ENCODE peak calls at places on chromosomes 11 and 22, in eight cellular contexts. E, G, V, W, C, B, D and K are unnamed samples. For H3K4me1, the result is how much of the 10 kb centered on the place peaks cover.

GRCh38 chr11:105611837-105612480 is 2.1 kb downstream of the GRIA4 start:
- DNase-seq in V (no peak), W (no peak), B (peak), D (no peak), E (no peak), C (no peak), G (no peak), K (no peak)

GRCh38 chr11:73087730-73088129 is 54.4 kb downstream of the FCHSD2 start:
- DNase-seq in C (no peak), W (no peak), B (no peak), G (no peak), V (no peak), E (peak), D (no peak), K (no peak)

GRCh38 chr11:833114-833791 is 501 bp downstream of the CD151 start:
- DNase-seq in E (no peak), C (no peak), W (peak), B (peak), V (peak), D (peak), G (no peak), K (peak)

GRCh38 chr11:10044618-10045017 is 249.4 kb downstream of the SBF2 start:
- DNase-seq in W (no peak), V (no peak), B (peak), C (no peak), G (no peak), D (no peak), E (no peak), K (no peak)

GRCh38 chr11:78802058-78802633 is 227.5 kb upstream of the NARS2 start:
- DNase-seq in W (no peak), D (no peak), V (no peak), G (no peak), B (peak), C (no peak), E (no peak), K (no peak)

GRCh38 chr11:69416123-69416475 is 65.4 kb upstream of the LINC01488 start:
- DNase-seq in V (no peak), G (no peak), D (peak), E (no peak), W (no peak), B (no peak), C (no peak), K (no peak)

GRCh38 chr11:43736502-43737193 is 56.1 kb downstream of the HSD17B12 start:
- DNase-seq in C (no peak), W (no peak), D (no peak), G (no peak), B (no peak), E (peak), V (no peak), K (no peak)

GRCh38 chr22:46576556-46577351 is 39.3 kb upstream of the CELSR1 start:
- DNase-seq in G (no peak), E (peak), V (no peak), W (peak), D (peak), B (peak), C (no peak), K (peak)

GRCh38 chr11:68077617-68078592 is 39.1 kb downstream of the TCIRG1 start:
- DNase-seq in C (no peak), G (no peak), W (no peak), B (no peak), D (no peak), V (no peak), E (peak), K (no peak)

GRCh38 chr11:122271747-122272146 is 155.7 kb upstream of the BLID start:
- DNase-seq in D (no peak), V (no peak), B (no peak), E (no peak), G (no peak), C (no peak), W (no peak), K (peak)

GRCh38 chr11:121236115-121237001 is 56.2 kb upstream of the SC5D start:
- DNase-seq in G (no peak), D (no peak), B (peak), C (no peak), E (no peak), W (no peak), V (no peak), K (no peak)

GRCh38 chr11:65160643-65161042 is 9.4 kb upstream of the SPDYC start:
- DNase-seq in W (no peak), G (no peak), E (no peak), V (no peak), C (no peak), B (no peak), D (no peak), K (no peak)

GRCh38 chr11:22177186-22177585 is 15.7 kb upstream of the ANO5 start:
- DNase-seq in G (no peak), E (no peak), V (no peak), C (no peak), D (no peak), B (no peak), W (no peak), K (no peak)

GRCh38 chr11:103035656-103036434 is 56.1 kb downstream of the DCUN1D5 start:
- DNase-seq in W (no peak), E (peak), G (no peak), D (no peak), C (peak), B (peak), V (peak), K (no peak)

GRCh38 chr11:46710821-46711269 is 8.2 kb upstream of the F2 start:
- DNase-seq in B (no peak), E (peak), G (peak), V (peak), D (peak), C (peak), W (peak), K (no peak)

GRCh38 chr11:33257160-33257896 is at the start of gene HIPK3:
- DNase-seq in C (peak), D (peak), B (peak), G (peak), E (peak), V (peak), W (peak), K (peak)

GRCh38 chr22:20624161-20624616 is 116.8 kb downstream of the MED15 start:
- DNase-seq in V (no peak), B (no peak), W (no peak), C (no peak), E (peak), D (no peak), G (no peak), K (no peak)

GRCh38 chr22:44814266-44815098 is 62.1 kb downstream of the ARHGAP8 start:
- DNase-seq in W (peak), G (no peak), E (no peak), B (no peak), D (no peak), C (no peak), V (no peak), K (no peak)

GRCh38 chr11:60786811-60787567 is 1.9 kb downstream of the MS4A10 start:
- DNase-seq in W (peak), D (peak), V (peak), G (no peak), E (peak), B (no peak), C (peak), K (peak)

GRCh38 chr11:326842-327580 is 6.4 kb upstream of the IFITM3 start:
- DNase-seq in C (peak), G (peak), E (peak), V (peak), B (no peak), D (peak), W (peak), K (peak)

GRCh38 chr22:40420341-40421081 is 50.1 kb downstream of the SGSM3 start:
- DNase-seq in C (no peak), D (no peak), E (no peak), W (peak), B (no peak), V (no peak), G (no peak), K (no peak)

GRCh38 chr11:96551136-96551535 is 161.3 kb downstream of the JRKL start:
- DNase-seq in G (no peak), C (no peak), B (no peak), D (no peak), E (no peak), V (no peak), W (no peak), K (no peak)

GRCh38 chr22:28734393-28734792 is 7.2 kb downstream of the CHEK2 start:
- DNase-seq in B (no peak), C (no peak), W (no peak), G (no peak), D (no peak), V (no peak), E (no peak), K (no peak)

GRCh38 chr11:103806130-103806900 is 230.1 kb upstream of the DDI1 start:
- DNase-seq in G (no peak), E (peak), B (no peak), V (no peak), W (no peak), C (peak), D (no peak), K (peak)

GRCh38 chr11:113862430-113862829 is 12.9 kb downstream of the USP28 start:
- DNase-seq in V (no peak), D (no peak), W (no peak), B (peak), C (no peak), G (no peak), E (peak), K (no peak)

GRCh38 chr11:45383229-45383628 is 97.1 kb upstream of the SYT13 start:
- DNase-seq in W (no peak), V (no peak), C (no peak), D (no peak), B (no peak), G (no peak), E (no peak), K (no peak)

GRCh38 chr11:127624455-127624854 is 623.9 kb upstream of the KIRREL3 start:
- DNase-seq in E (peak), C (peak), G (no peak), V (no peak), B (no peak), D (no peak), W (peak), K (no peak)

GRCh38 chr11:62678433-62678769 is 472 bp downstream of the UBXN1 start:
- DNase-seq in W (no peak), B (peak), G (peak), E (no peak), V (no peak), D (no peak), C (no peak), K (no peak)

GRCh38 chr11:29448246-29448877 is 568.5 kb downstream of the KCNA4 start:
- DNase-seq in G (no peak), V (no peak), B (peak), D (no peak), W (no peak), C (no peak), E (peak), K (no peak)

GRCh38 chr11:62917906-62918502 is 3.2 kb downstream of the CHRM1 start:
- DNase-seq in E (no peak), W (no peak), B (no peak), G (no peak), V (no peak), D (no peak), C (no peak), K (no peak)

DNA sequence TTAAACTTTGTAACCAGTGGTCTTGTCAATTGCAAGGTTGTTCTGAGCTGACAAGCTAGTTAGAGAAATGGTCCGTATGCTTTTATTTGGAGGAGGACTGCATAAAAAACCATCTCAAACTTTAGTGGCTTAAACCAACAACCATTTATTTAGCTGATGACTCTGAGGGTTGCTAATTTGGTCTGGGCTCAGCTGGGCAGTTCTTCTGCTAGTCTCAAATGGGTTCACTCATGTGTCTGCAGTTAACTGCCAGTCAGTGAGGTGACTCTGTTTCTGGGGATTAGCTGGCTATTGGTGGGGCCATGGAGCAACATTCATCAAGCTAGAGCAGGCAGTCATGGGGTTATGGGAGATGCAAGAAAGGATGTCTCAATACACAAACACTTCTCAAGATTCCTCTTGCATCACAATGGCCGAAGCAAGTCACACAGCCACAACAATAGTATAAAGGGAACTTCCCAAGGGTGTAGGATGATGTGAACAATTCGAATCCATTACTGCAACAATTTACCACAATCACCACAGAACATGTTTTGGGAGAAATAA is 521.9 kb downstream of the INSC start:
- DNase-seq in B (no peak), G (no peak), W (no peak), V (no peak), C (no peak), D (no peak), E (no peak), K (no peak)
- TF ChIP-seq CTCF in B (no peak), G (no peak), W (no peak), V (no peak), C (no peak), D (no peak), E (no peak), K (no peak)

GRCh38 chr11:2383823-2384722 is 7.0 kb downstream of the CD81 start:
- DNase-seq in C (no peak), W (no peak), B (no peak), D (peak), E (no peak), G (no peak), V (peak), K (no peak)

GRCh38 chr11:2384723-2385041 is 7.6 kb downstream of the CD81 start:
- DNase-seq in C (no peak), V (no peak), W (no peak), E (no peak), D (no peak), B (no peak), G (no peak), K (no peak)

GRCh38 chr11:2386591-2386990 is 9.5 kb downstream of the CD81 start:
- DNase-seq in B (no peak), D (no peak), V (no peak), W (no peak), G (no peak), E (no peak), C (no peak), K (no peak)

GRCh38 chr11:2387266-2387982 is 10.3 kb downstream of the CD81 start:
- DNase-seq in G (no peak), C (no peak), E (peak), B (peak), V (no peak), W (no peak), D (no peak), K (peak)

DNA sequence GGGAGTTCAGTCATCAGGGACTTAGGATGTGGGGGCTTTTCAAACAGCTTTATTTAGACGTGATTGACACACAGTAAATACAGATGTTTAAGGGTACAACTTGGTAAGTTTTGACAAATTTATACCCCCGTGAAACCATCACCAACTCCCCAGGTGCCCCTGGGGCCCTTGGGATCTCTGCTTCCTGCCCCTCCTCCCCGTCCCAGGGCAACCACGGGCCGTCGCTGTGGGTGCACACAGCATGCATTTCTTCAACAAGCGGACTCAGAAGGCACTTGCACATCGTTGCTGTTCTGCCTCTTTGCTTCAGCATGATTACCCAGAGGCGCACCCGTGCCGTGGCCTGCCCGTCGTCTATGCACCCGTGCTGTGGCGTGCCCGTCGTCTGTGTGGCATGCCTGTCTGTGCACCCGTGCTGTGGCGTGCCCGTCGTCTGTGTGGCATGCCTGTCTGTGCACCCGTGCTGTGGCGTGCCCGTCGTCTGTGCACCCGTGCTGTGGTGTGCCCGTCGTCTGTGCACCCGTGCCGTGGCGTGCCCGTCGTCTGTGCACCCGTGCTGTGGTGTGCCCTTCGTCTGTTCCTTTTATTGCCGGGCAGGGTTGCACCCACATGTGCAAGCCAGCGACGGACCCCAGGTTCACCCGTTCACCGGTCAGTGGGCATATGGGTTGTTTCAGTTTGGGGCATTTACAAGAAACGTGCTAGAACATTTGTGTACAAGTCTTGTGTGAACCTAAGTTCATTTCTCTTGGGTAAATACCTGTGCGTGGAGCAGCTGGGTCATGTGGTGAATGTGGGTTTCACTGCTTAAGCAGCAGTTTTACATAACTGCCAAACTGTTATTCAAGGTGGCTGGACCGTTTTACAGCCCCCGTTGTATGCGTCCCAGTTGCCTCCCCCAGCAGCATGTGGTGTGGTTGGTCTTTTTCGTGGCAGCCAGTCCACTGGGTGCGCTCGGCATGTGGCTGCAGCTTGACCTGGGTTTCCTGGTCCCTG is 8.3 kb downstream of the CD81 start:
- DNase-seq in G (no peak), W (no peak), C (no peak), E (no peak), B (no peak), V (no peak), D (peak), K (no peak)
- H3K4me1 ChIP-seq in G (half or more), W (half or more), C (half or more), E (half or more), B (under half), V (under half), D (half or more), K (under half)

DNA sequence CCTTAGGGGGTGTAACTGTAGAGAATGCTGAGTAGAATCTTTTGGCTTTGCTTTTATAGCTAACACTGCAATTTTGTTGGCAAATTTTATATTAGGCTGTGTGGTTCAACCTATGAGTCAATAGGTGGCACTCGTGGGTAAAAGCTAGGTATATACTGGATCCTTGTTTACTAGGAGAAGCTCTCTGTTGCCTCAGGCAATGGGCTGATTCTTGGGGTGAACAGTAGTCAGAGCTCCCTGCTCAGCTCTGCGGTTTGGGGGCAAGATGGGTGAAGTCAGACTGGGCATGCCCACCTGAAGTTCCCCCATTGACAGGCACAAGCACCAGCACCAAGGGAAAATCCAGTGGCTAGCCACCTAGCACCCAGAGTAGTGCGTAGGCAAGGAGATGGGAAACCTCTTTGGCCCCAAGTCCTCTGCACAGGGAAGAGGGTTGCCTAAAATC is 238.7 kb downstream of the FAM181B start:
- DNase-seq in C (no peak), W (no peak), V (no peak), D (no peak), E (no peak), B (peak), G (no peak), K (no peak)
- TF ChIP-seq CTCF in C (no peak), W (peak), V (no peak), D (no peak), E (peak), B (peak), G (no peak), K (no peak)

DNA sequence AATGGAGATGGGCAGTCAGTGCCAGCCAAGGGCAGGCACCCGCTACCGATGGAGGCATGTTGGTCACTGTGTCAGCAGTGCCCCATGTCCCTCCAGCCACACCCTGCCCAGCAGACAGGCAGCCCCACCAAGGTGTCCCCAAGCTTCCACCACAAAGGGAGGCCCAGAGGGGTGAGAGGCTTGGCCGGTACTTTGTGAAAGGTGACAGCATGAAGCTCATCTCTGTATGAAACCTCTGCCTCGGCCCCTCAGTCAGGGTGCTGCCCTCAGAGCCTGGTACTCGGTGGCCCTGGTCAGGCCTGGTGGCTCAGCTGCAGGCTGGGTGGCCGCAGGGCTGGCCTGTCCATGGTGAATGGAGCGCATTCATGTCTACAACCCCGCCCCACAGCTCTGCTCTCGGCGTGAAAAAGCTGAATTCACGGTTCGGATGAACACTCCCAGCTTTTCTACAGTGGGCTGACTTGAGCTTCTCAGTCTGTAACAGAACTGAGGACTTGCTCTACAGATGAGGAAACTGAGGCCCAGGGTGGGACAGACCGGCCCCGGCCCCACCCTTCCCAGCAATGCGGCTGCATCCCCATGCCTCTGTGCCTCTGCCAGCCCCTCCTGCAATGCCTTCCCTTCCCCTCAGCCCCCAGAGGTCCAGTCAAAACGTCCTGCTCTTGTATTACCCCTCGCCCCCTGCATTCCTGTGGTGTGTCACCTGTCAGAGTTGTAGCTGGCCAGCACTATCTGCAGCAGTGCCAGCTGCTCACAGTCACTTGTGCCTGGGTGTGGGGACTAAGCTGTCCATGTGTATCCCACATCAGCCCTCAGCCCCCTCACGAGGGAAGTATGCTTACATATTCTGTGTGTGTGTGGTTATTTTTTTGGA is 27.7 kb downstream of the RSPH14 start:
- DNase-seq in D (no peak), B (no peak), C (no peak), W (no peak), E (no peak), V (no peak), G (no peak), K (no peak)
- H3K4me1 ChIP-seq in D (under half), B (under half), C (under half), W (under half), E (under half), V (under half), G (under half), K (under half)